ENCODE peak calls at places on chromosomes 5 and 9, in four cellular contexts. W, A, S and D are unnamed samples.
A peak's percentile ranks its signal among the peaks of the same experiment; 100 is the strongest.

GRCh38 chr5:14364576-14365472 is 216.8 kb upstream of the OTULINL start:
- DNase-seq in S (peak; percentile 44), A (peak; percentile 32), W (peak; percentile 13), D (no peak)

GRCh38 chr9:100498592-100498991 is 25.6 kb downstream of the TMEFF1 start:
- DNase-seq in S (no peak), W (no peak), A (no peak), D (no peak)

GRCh38 chr5:157549283-157549629 is 26.3 kb downstream of the ADAM19 start:
- DNase-seq in W (no peak), S (no peak), A (no peak), D (no peak)

GRCh38 chr5:42894057-42894456 is 82.4 kb upstream of the SELENOP start:
- DNase-seq in W (no peak), A (no peak), S (peak; percentile 39), D (no peak)

GRCh38 chr5:72347801-72348305 is 27.7 kb downstream of the PTCD2 start:
- DNase-seq in A (no peak), S (no peak), W (peak; percentile 48), D (no peak)

GRCh38 chr5:84088996-84089395 is 295.7 kb downstream of the EDIL3 start:
- DNase-seq in S (no peak), W (peak; percentile 31), A (no peak), D (no peak)

GRCh38 chr9:126162611-126163381 is 163.8 kb upstream of the MVB12B start:
- DNase-seq in S (no peak), W (no peak), A (no peak), D (no peak)

GRCh38 chr5:151079838-151080619 is 805 bp downstream of the TNIP1 start:
- DNase-seq in A (peak; percentile 51), S (no peak), W (no peak), D (no peak)

GRCh38 chr5:109089191-109089590 is 320.6 kb downstream of the PJA2 start:
- DNase-seq in W (no peak), A (no peak), S (no peak), D (no peak)

GRCh38 chr5:147756566-147756965 is 26.0 kb downstream of the JAKMIP2 start:
- DNase-seq in W (no peak), S (no peak), A (no peak), D (no peak)

GRCh38 chr5:143315929-143316328 is 87.6 kb downstream of the NR3C1 start:
- DNase-seq in A (no peak), W (no peak), S (no peak), D (no peak)

GRCh38 chr9:135588886-135589595 is 27.5 kb downstream of the PAEP start:
- DNase-seq in S (no peak), W (no peak), A (no peak), D (no peak)

GRCh38 chr9:18994263-18994916 is 38.6 kb downstream of the SAXO1 start:
- DNase-seq in W (no peak), A (no peak), S (no peak), D (no peak)

GRCh38 chr5:98742395-98743073 is 30.9 kb upstream of the RGMB start:
- DNase-seq in W (no peak), S (no peak), A (no peak), D (no peak)

GRCh38 chr5:141349917-141350619 is at the start of gene PCDHGB1:
- DNase-seq in W (no peak), S (no peak), A (peak; percentile 69), D (no peak)

GRCh38 chr5:180692426-180692825 is 43.0 kb upstream of the FLT4 start:
- DNase-seq in S (no peak), A (no peak), W (no peak), D (no peak)

GRCh38 chr9:99106044-99106375 is 1.1 kb downstream of the TGFBR1 start:
- DNase-seq in A (no peak), W (no peak), S (no peak), D (no peak)

GRCh38 chr9:134571946-134572914 is 69.4 kb upstream of the COL5A1 start:
- DNase-seq in W (no peak), A (no peak), S (no peak), D (no peak)

GRCh38 chr5:178416919-178417318 is 173.3 kb downstream of the COL23A1 start:
- DNase-seq in W (no peak), S (no peak), A (no peak), D (no peak)

GRCh38 chr5:143652104-143652700 is 159.8 kb upstream of the HMHB1 start:
- DNase-seq in S (no peak), W (no peak), A (no peak), D (no peak)

GRCh38 chr5:93163010-93163663 is 417.9 kb downstream of the NR2F1-AS1 start:
- DNase-seq in W (peak; percentile 91), A (no peak), S (no peak), D (no peak)
- TF ChIP-seq EGR1 in W (no peak), A (no peak), S (no peak), D (no peak)

GRCh38 chr5:1881273-1881586 is 1.5 kb downstream of the IRX4 start:
- DNase-seq in A (peak; percentile 57), W (peak; percentile 75), S (peak; percentile 76), D (no peak)
- TF ChIP-seq EGR1 in A (peak; percentile 73), W (no peak), S (peak; percentile 33), D (no peak)

GRCh38 chr5:154583545-154584168 is 105.6 kb upstream of the HAND1 start:
- DNase-seq in S (no peak), W (peak; percentile 22), A (no peak), D (no peak)
- TF ChIP-seq EGR1 in S (no peak), W (no peak), A (no peak), D (no peak)

GRCh38 chr5:173324115-173325001 is 3.9 kb downstream of the STC2 start:
- DNase-seq in A (peak; percentile 91), W (no peak), S (no peak), D (no peak)
- TF ChIP-seq EGR1 in A (peak; percentile 47), W (no peak), S (no peak), D (no peak)